ENCODE peak calls at places on chromosomes 4 and X, in eight cellular contexts. D is aorta, A is fibroblast of pulmonary artery, O is uterus, Z is transverse colon, L is colonic mucosa, V is BJ, S is bronchial epithelial cell. T is an unnamed sample.

GRCh38 chr4:122658818-122659295 is 38.0 kb upstream of the IL21 start:
- DNase-seq in D (no peak), Z (no peak), S (no peak), L (no peak), V (no peak), A (no peak), O (no peak), T (no peak)

GRCh38 chrX:124280294-124280902 is 52.1 kb upstream of the TEX13D start:
- DNase-seq in A (no peak), V (no peak), S (no peak), D (no peak), L (no peak), Z (no peak), O (no peak), T (no peak)

GRCh38 chrX:119693032-119693995 is at the start of gene SEPTIN6:
- DNase-seq in D (peak; percentile 85), O (peak; percentile 43), Z (peak; percentile 82), A (peak; percentile 69), S (peak; percentile 18), V (no peak), L (peak; percentile 71), T (peak; percentile 88)

GRCh38 chr4:25013756-25014737 is 16.7 kb downstream of the LGI2 start:
- DNase-seq in A (no peak), D (no peak), O (peak; percentile 86), Z (no peak), L (no peak), S (no peak), V (no peak), T (no peak)

GRCh38 chr4:2685541-2685940 is 70.6 kb downstream of the TNIP2 start:
- DNase-seq in D (no peak), Z (no peak), A (no peak), L (no peak), O (no peak), V (no peak), S (peak; percentile 41), T (no peak)

GRCh38 chr4:40842725-40843401 is 93.1 kb downstream of the NSUN7 start:
- DNase-seq in L (no peak), O (no peak), A (no peak), V (no peak), Z (no peak), S (no peak), D (no peak), T (no peak)

GRCh38 chr4:23135792-23136645 is 443.3 kb downstream of the GBA3 start:
- DNase-seq in L (peak; percentile 24), V (no peak), A (peak; percentile 67), D (no peak), Z (no peak), O (no peak), S (peak; percentile 54), T (peak; percentile 61)

GRCh38 chr4:23015821-23016220 is 323.1 kb downstream of the GBA3 start:
- DNase-seq in V (no peak), S (no peak), D (no peak), L (no peak), A (no peak), O (no peak), Z (no peak), T (no peak)

GRCh38 chr4:66688674-66689073 is 856.6 kb downstream of the CENPC start:
- DNase-seq in L (no peak), O (no peak), A (peak; percentile 71), V (no peak), D (no peak), Z (no peak), S (peak; percentile 46), T (no peak)

GRCh38 chr4:2243682-2244380 is 1.9 kb upstream of the HAUS3 start:
- DNase-seq in L (peak; percentile 53), D (peak; percentile 79), V (no peak), Z (peak; percentile 48), O (peak; percentile 71), S (peak; percentile 34), A (peak; percentile 65), T (peak; percentile 47)

GRCh38 chr4:13547563-13548041 is 3.3 kb upstream of the NKX3-2 start:
- DNase-seq in S (no peak), D (no peak), O (no peak), L (no peak), V (no peak), A (no peak), Z (peak; percentile 25), T (peak; percentile 88)

GRCh38 chr4:37816719-37817118 is 9.8 kb upstream of the PGM2 start:
- DNase-seq in D (no peak), O (no peak), L (no peak), V (no peak), Z (no peak), A (no peak), S (no peak), T (no peak)

GRCh38 chr4:78481180-78481579 is 70.4 kb upstream of the ANXA3 start:
- DNase-seq in D (no peak), S (peak; percentile 74), V (peak; percentile 96), O (no peak), A (peak; percentile 71), L (no peak), Z (no peak), T (no peak)

GRCh38 chrX:107507744-107508117 is 58.3 kb downstream of the FRMPD3 start:
- DNase-seq in O (no peak), D (no peak), A (no peak), S (no peak), Z (no peak), V (no peak), L (no peak), T (no peak)

GRCh38 chr4:40858946-40859345 is 109.2 kb downstream of the NSUN7 start:
- DNase-seq in Z (no peak), O (no peak), D (no peak), S (no peak), L (no peak), A (no peak), V (no peak), T (no peak)

GRCh38 chr4:38310446-38311043 is 350.3 kb downstream of the PTTG2 start:
- DNase-seq in V (no peak), D (no peak), L (no peak), A (no peak), O (no peak), Z (peak; percentile 28), S (no peak), T (no peak)

GRCh38 chrX:74119016-74119910 is 184.7 kb upstream of the ZCCHC13 start:
- DNase-seq in L (no peak), A (peak; percentile 33), V (no peak), O (no peak), S (peak; percentile 64), Z (no peak), D (no peak), T (no peak)

GRCh38 chr4:159290321-159291030 is 187.6 kb downstream of the RAPGEF2 start:
- DNase-seq in O (no peak), A (no peak), Z (no peak), V (no peak), S (peak; percentile 72), D (no peak), L (no peak), T (no peak)

GRCh38 chr4:105937759-105938158 is 42.5 kb downstream of the NPNT start:
- DNase-seq in O (no peak), S (no peak), D (no peak), L (no peak), Z (no peak), V (no peak), A (no peak), T (no peak)

DNA sequence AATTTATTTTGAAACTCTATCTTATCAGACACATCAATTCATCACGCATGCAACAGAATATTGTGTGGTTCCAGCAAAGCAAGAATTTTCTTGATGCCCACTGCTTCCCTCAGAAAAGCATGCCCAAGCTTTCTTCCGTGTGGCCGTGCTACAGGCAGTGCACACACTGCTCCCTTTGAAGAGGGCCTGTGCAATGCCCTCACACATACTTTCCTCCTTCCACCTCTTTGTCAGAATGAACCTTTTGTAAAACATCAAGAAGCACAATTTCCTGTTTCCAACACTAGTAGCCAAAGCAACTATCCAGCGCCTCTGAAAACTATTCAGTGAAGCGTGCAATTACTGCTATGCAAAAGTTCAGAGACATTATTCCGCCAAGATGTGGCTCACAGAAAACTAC is 201.7 kb downstream of the NLGN4X start:
- DNase-seq in A (no peak), S (no peak), L (no peak), V (no peak), O (no peak), Z (no peak), D (no peak), T (no peak)
- H3K4me3 ChIP-seq in A (no peak overlapping the region), S (no peak overlapping the region), L (no peak overlapping the region), V (no peak overlapping the region), O (no peak overlapping the region), Z (no peak overlapping the region), D (no peak overlapping the region), T (no peak overlapping the region)

DNA sequence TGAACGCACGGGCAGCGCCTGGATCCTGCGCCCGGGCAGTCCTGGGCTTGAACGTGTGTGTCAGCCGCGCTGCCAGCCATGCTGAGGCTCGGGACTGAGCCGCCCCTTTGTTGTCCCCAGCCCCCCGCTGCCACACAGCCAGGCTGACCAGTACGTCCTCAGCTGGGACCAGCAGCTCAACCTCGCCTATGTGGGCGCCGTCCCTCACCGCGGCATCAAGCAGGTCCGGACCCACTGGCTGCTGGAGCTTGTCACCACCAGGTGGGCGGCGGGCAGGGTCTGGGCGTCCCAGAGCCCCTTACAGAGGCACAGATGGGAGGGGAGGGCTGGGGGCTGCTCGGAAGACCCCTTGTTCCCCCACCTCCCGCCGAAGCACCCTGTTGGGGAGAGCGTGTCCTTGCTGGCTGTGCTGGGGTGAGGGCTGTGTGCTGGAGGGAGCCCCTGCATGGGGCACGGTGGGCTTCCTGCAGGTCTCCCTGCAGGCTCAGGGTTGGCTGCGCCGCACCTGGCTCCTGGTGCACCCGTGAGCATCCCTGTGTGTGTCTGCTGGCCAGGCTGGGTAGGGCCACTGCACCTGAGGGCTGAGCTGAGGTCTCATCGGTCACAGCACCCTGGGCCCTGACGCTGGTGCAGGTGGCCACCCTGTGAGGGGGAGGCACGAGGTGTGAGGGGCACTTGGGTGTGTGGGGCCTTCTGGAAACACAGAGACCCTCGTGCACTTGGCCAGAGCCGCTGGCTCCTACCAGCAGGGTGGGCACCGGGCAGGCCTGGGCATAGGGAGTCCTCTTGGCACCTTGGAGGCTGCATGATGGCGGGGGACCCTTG is 1.1 kb downstream of the IDUA start:
- DNase-seq in S (no peak), O (no peak), Z (no peak), V (no peak), L (no peak), D (no peak), A (no peak), T (no peak)
- H3K4me3 ChIP-seq in S (peak overlapping the region; percentile 59), O (peak overlapping the region; percentile 51), Z (peak overlapping the region; percentile 72), V (peak overlapping the region; percentile 50), L (peak overlapping the region; percentile 91), D (no peak overlapping the region), A (peak overlapping the region; percentile 73), T (no peak overlapping the region)

GRCh38 chr4:138916763-138917162 is 98.8 kb upstream of the NOCT start:
- DNase-seq in L (no peak), Z (no peak), S (no peak), D (no peak), A (no peak), V (no peak), O (no peak), T (no peak)

GRCh38 chr4:138915725-138916124 is 99.9 kb upstream of the NOCT start:
- DNase-seq in L (no peak), V (no peak), S (no peak), A (no peak), Z (no peak), O (no peak), D (no peak), T (no peak)

GRCh38 chr4:138919094-138919936 is 96.3 kb upstream of the NOCT start:
- DNase-seq in A (peak; percentile 85), D (peak; percentile 92), V (no peak), S (peak; percentile 70), Z (peak; percentile 68), O (peak; percentile 47), L (peak; percentile 69), T (peak; percentile 68)
- H3K4me3 ChIP-seq in A (peak overlapping the region; percentile 30), D (no peak overlapping the region), V (no peak overlapping the region), S (no peak overlapping the region), Z (no peak overlapping the region), O (no peak overlapping the region), L (no peak overlapping the region), T (no peak overlapping the region)

GRCh38 chr4:87679449-87680169 is 29.5 kb downstream of the DMP1 start:
- DNase-seq in A (peak; percentile 82), V (peak; percentile 3), O (peak; percentile 73), D (peak; percentile 82), L (no peak), S (peak; percentile 19), Z (peak; percentile 19), T (peak; percentile 40)
- H3K4me3 ChIP-seq in A (no peak overlapping the region), V (no peak overlapping the region), O (no peak overlapping the region), D (no peak overlapping the region), L (no peak overlapping the region), S (no peak overlapping the region), Z (no peak overlapping the region), T (no peak overlapping the region)